ENCODE peak calls at places on chromosomes 7 and 10, in ten cellular contexts. Y, J, O, P, Q, I, G, S, X and K are unnamed samples. For H3K9me3, the result is how much of the 10 kb centered on the place peaks cover.

GRCh38 chr10:121747163-121747775 is 149.0 kb upstream of the FGFR2 start:
- DNase-seq in Q (no peak), O (no peak), Y (no peak), J (no peak), P (peak), X (no peak), I (no peak), S (no peak), G (no peak), K (no peak)

GRCh38 chr10:110793887-110794286 is 77.8 kb upstream of the PDCD4 start:
- DNase-seq in J (peak), Y (no peak), S (no peak), P (no peak), X (no peak), O (no peak), G (no peak), Q (no peak), I (no peak), K (no peak)

GRCh38 chr7:155927905-155928304 is 115.6 kb upstream of the SHH start:
- DNase-seq in Q (no peak), I (no peak), Y (no peak), S (no peak), P (no peak), J (no peak), O (no peak), G (no peak), X (no peak), K (no peak)

GRCh38 chr10:7444576-7445226 is 33.9 kb upstream of the SFMBT2 start:
- DNase-seq in P (peak), G (no peak), Q (peak), X (no peak), S (no peak), I (no peak), O (no peak), J (no peak), Y (no peak), K (no peak)

GRCh38 chr10:126634915-126635314 is 35.6 kb downstream of the C10orf90 start:
- DNase-seq in P (no peak), J (peak), S (peak), Y (peak), X (peak), G (no peak), O (peak), I (no peak), Q (peak), K (no peak)

GRCh38 chr10:18700555-18700850 is 41.3 kb downstream of the ARL5B start:
- DNase-seq in J (no peak), G (no peak), I (no peak), S (no peak), Q (no peak), O (no peak), P (no peak), Y (no peak), X (no peak), K (no peak)

GRCh38 chr7:44449531-44449930 is 40.9 kb downstream of the NUDCD3 start:
- DNase-seq in J (peak), G (no peak), Q (no peak), P (no peak), Y (no peak), S (no peak), I (peak), O (peak), X (no peak), K (no peak)

GRCh38 chr10:1393481-1393880 is 337.3 kb downstream of the WDR37 start:
- DNase-seq in J (no peak), I (no peak), P (no peak), O (no peak), X (no peak), Q (no peak), S (no peak), Y (no peak), G (no peak), K (no peak)

GRCh38 chr10:88110355-88110754 is 246.9 kb downstream of the PTEN start:
- DNase-seq in Q (no peak), S (peak), P (no peak), G (no peak), Y (no peak), I (peak), J (peak), O (peak), X (peak), K (no peak)

GRCh38 chr7:1920266-1920681 is 250.2 kb downstream of the ELFN1 start:
- DNase-seq in P (no peak), Q (no peak), X (no peak), G (peak), J (no peak), I (no peak), O (peak), S (no peak), Y (no peak), K (peak)

GRCh38 chr10:106557053-106557452 is 607.5 kb downstream of the SORCS1 start:
- DNase-seq in Q (no peak), G (no peak), P (no peak), S (no peak), Y (peak), I (peak), O (peak), X (peak), J (peak), K (no peak)

GRCh38 chr7:107387573-107388219 is 82.2 kb upstream of the GPR22 start:
- DNase-seq in I (peak), G (no peak), J (peak), S (peak), O (peak), Q (peak), Y (peak), P (no peak), X (peak), K (no peak)

GRCh38 chr7:74351836-74352235 is 62.6 kb downstream of the CLIP2 start:
- DNase-seq in O (no peak), S (no peak), X (no peak), J (no peak), Y (no peak), P (no peak), I (no peak), G (no peak), Q (no peak), K (no peak)

GRCh38 chr10:21473541-21473940 is 51.9 kb downstream of the SKIDA1 start:
- DNase-seq in Y (no peak), I (no peak), X (no peak), O (no peak), S (no peak), Q (no peak), P (no peak), J (no peak), G (no peak), K (no peak)

GRCh38 chr10:55183993-55184392 is 383.0 kb upstream of the PCDH15 start:
- DNase-seq in I (no peak), Y (peak), Q (no peak), G (no peak), O (no peak), P (no peak), X (peak), S (no peak), J (peak), K (no peak)

GRCh38 chr10:114043532-114044250 is at the start of gene ADRB1:
- DNase-seq in J (peak), G (peak), O (peak), S (peak), Y (peak), X (peak), P (peak), I (peak), Q (peak), K (peak)

GRCh38 chr10:28036587-28036986 is 37.7 kb upstream of the ODAD2 start:
- DNase-seq in O (peak), Q (no peak), G (no peak), Y (peak), S (no peak), I (no peak), J (peak), X (peak), P (no peak), K (no peak)

GRCh38 chr7:72161534-72161933 is 250.6 kb downstream of the CALN1 start:
- DNase-seq in O (no peak), P (peak), G (no peak), I (no peak), X (no peak), S (no peak), Q (no peak), Y (no peak), J (no peak), K (no peak)

GRCh38 chr7:139681812-139682135 is 96.0 kb downstream of the HIPK2 start:
- DNase-seq in X (no peak), Q (no peak), J (no peak), Y (no peak), I (no peak), O (no peak), P (no peak), G (no peak), S (no peak), K (no peak)

GRCh38 chr10:50739618-50740350 is at the start of gene ASAH2B:
- DNase-seq in O (peak), Q (peak), G (peak), S (peak), X (peak), Y (peak), J (peak), I (peak), P (peak), K (peak)

GRCh38 chr7:141074162-141074989 is 512 bp downstream of the TMEM178B start:
- DNase-seq in Y (peak), J (peak), S (no peak), I (peak), P (peak), G (peak), Q (peak), O (peak), X (no peak), K (no peak)

GRCh38 chr10:93926613-93927012 is 32.8 kb downstream of the SLC35G1 start:
- DNase-seq in Y (no peak), S (peak), P (no peak), J (peak), I (peak), X (peak), G (no peak), Q (no peak), O (peak), K (no peak)
- H3K4me3 ChIP-seq in Y (no peak), S (no peak), P (no peak), J (no peak), I (no peak), X (no peak), G (no peak), Q (no peak), O (no peak), K (no peak)

DNA sequence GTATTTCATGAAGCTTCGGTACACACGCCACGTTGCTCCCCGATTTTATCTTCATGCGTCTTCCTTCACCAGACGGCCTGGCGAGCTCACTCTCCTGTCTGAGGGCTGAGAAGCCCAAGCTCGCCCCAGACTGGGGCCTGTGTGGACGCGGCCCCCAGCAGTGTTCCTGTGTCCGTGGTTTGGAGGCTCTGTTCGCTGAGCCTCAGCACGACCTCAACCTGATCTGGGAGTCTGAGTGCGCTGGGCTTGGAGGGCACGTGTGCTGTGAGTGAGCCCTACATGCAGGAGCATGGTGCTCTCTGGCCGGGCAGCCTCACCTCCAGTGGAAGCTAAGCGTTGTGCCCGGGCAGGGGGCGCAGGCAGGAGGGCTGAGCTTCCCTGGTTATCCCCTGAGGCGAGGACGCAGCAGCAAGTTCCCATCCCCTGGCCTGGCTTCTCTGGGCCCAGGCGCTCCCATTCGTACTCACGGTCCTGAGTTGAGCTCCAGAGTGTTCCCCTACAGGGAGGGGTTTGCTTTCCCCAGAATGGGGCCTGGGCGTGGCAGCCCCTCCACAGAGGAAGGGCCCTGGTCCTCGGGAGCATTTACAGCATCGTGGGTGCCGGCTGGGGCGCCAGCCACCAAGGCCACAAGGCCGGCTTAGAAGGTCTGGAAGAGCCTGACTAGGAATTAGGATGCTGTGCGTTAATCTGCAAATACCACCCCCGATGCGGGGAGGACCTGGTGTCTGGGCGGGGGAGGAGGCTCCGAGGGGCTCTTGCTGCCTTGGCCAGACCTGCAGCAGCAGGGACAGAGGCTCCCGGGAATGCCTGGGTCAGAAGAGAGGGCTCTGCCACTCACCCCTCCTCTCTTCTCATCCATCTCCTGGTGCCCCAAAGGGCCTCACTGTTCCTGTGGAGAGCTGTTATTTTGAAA is 400.6 kb downstream of the DNAJB6 start:
- DNase-seq in J (no peak), Q (no peak), X (no peak), Y (no peak), G (peak), O (no peak), P (peak), I (no peak), S (no peak), K (no peak)
- H3K9me3 ChIP-seq in J (under half), Q (under half), X (under half), Y (under half), G (under half), O (under half), P (under half), I (under half), S (under half), K (under half)

GRCh38 chr10:5971886-5972285 is 5.5 kb downstream of the IL15RA start:
- DNase-seq in Q (no peak), S (no peak), O (no peak), P (no peak), Y (no peak), G (no peak), X (no peak), I (no peak), J (no peak), K (no peak)
- H3K4me3 ChIP-seq in Q (no peak), S (no peak), O (no peak), P (no peak), Y (no peak), G (no peak), X (no peak), I (no peak), J (no peak), K (no peak)

GRCh38 chr7:157739650-157740049 is 402.8 kb downstream of the DNAJB6 start:
- DNase-seq in O (no peak), J (no peak), G (no peak), Y (no peak), Q (no peak), I (no peak), S (no peak), P (no peak), X (no peak), K (no peak)
- H3K9me3 ChIP-seq in O (under half), J (under half), G (under half), Y (under half), Q (under half), I (under half), S (under half), P (under half), X (under half), K (under half)